ENCODE peak calls at places on chromosomes 5 and 9, in four cellular contexts. J is breast epithelium, C is fibroblast of lung, M is uterus. A is an unnamed sample.
A peak's percentile ranks its signal among the peaks of the same experiment; 100 is the strongest.

GRCh38 chr9:92603100-92603499 is 66.8 kb downstream of the IPPK start:
- DNase-seq in C (no peak), J (no peak), M (no peak), A (no peak)

GRCh38 chr5:176639208-176639607 is 8.1 kb upstream of the TSPAN17 start:
- DNase-seq in M (no peak), J (no peak), C (no peak), A (no peak)

GRCh38 chr5:132008961-132009680 is 2.3 kb downstream of the ACSL6 start:
- DNase-seq in J (no peak), M (peak; percentile 3), C (no peak), A (peak; percentile 6)

GRCh38 chr5:128077526-128077925 is 6.0 kb upstream of the SLC12A2 start:
- DNase-seq in J (no peak), C (no peak), M (no peak), A (no peak)

GRCh38 chr5:5933651-5934050 is 444.7 kb downstream of the MED10 start:
- DNase-seq in C (no peak), M (no peak), J (no peak), A (no peak)

GRCh38 chr9:81898851-81899250 is 29.4 kb upstream of the SPATA31D4 start:
- DNase-seq in J (no peak), M (no peak), C (peak; percentile 31), A (no peak)

GRCh38 chr5:43020294-43020711 is 19.8 kb downstream of the ANXA2R start:
- DNase-seq in C (no peak), M (no peak), J (no peak), A (no peak)

GRCh38 chr9:76759726-76760125 is 4.5 kb upstream of the PCA3 start:
- DNase-seq in M (no peak), J (no peak), C (no peak), A (no peak)

GRCh38 chr5:158435161-158435616 is 576.2 kb upstream of the CLINT1 start:
- DNase-seq in C (no peak), M (no peak), J (no peak), A (no peak)

GRCh38 chr5:159609359-159609758 is 279.1 kb upstream of the IL12B start:
- DNase-seq in M (no peak), C (peak; percentile 19), J (no peak), A (no peak)

GRCh38 chr5:156802501-156802900 is 47.6 kb upstream of the PPP1R2B start:
- DNase-seq in M (no peak), J (no peak), C (no peak), A (no peak)

GRCh38 chr5:2756211-2756746 is 4.8 kb upstream of the IRX2 start:
- DNase-seq in C (peak; percentile 62), J (peak; percentile 67), M (no peak), A (no peak)

GRCh38 chr5:33816791-33817190 is 75.0 kb downstream of the ADAMTS12 start:
- DNase-seq in J (no peak), C (peak; percentile 73), M (no peak), A (no peak)

GRCh38 chr5:150160448-150161069 is 4.9 kb upstream of the PDGFRB start:
- DNase-seq in C (no peak), M (no peak), J (no peak), A (no peak)

GRCh38 chr5:2722901-2723300 is 28.6 kb downstream of the IRX2 start:
- DNase-seq in M (no peak), J (no peak), C (no peak), A (no peak)

GRCh38 chr9:122325124-122325523 is 45.7 kb upstream of the PTGS1 start:
- DNase-seq in C (peak; percentile 32), M (no peak), J (no peak), A (no peak)

GRCh38 chr5:119694284-119694683 is 64.9 kb downstream of the FAM170A start:
- DNase-seq in J (no peak), M (no peak), C (no peak), A (no peak)

DNA sequence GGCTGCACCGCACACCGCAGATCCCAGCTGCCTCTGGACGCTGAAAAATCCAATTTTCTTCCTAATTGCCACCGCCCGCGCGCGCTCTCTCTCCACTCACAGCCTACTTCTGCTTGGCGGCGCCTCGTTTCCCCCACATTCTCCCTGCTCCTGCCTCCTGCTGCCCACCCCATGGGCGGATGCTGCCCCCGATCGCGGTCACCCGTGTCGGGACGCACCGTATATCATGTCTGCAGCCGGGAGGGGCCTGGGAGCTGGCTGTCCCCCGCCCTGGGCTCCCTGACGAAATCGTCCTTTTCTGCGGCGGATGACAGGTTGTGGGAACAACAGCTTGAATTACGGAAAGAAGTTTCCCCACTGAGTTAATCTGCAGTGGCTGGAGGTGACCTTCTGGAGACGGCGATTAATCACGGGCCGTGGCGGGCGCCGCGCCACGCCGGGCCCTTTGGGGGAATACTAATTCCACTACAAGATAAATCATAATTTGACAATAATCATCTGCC is 36.3 kb upstream of the PSD2 start:
- DNase-seq in M (no peak), C (no peak), J (no peak), A (no peak)
- H3K4me1 ChIP-seq in M (peaks cover 7% of the 10 kb centered on the region), C (no peaks in the 10 kb centered on the region), J (peaks cover 4% of the 10 kb centered on the region), A (no peaks in the 10 kb centered on the region)

DNA sequence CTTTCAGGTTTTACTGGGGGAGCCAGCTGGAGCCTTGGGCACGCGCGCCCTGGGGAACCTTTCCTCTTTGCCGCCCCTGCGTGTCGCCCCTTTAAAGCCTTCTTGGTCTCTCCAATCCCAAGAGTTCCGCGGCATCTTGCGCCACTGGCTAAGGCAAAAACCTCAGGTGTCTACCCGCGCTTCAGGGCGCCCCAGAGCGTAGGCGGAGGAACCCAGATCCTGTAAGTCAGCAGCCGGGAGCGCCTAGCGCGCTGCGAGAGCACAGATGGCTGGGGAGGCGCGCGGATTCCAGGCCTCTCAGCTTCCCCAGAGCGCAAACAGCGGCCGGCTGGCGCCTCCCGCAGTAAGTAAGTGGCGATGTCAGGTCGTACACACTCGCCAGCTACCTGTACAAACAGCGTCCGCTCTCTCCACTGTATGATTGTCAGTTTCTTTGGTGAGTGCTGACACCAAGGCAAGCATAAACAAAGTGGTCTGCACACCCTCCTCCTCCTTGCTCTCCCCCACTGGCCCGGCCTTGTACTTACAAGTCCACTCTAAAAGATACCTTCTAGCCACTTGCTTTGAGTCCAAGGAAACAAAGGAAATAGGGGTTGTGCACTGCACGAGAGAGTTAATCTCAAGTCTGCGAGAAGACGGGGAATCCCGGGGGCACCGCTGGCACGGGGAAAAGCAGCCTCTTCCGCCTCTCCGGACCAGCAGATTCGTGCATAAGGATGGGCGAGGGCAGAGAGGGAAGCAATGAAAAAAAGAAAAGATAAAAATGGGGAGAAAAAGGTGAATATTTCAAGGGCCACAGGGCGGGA is 2.9 kb downstream of the HTR1A start:
- DNase-seq in C (no peak), M (no peak), J (no peak), A (peak; percentile 40)
- H3K4me3 ChIP-seq in C (no peak overlapping the region), M (no peak overlapping the region), J (no peak overlapping the region), A (no peak overlapping the region)

DNA sequence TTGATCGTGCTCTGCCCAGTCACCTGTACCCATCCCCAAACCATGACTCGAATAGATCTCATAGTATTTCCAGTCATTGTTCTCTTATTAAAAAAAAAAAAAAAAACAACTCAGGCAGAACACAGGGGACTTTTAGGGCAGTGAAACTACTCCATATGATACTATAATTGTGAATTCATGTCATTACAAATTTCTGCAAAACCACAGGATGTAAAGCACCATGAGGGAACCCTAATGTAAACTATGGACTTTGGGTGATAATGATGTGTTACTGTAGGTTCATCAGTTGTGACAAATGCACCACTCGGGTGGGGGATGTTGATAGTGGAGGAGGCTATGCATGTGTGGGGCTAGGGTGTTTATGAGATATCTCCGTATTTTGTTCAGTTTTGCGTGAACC is 133.8 kb downstream of the RAB3C start:
- DNase-seq in C (no peak), J (no peak), M (no peak), A (no peak)
- H3K27ac ChIP-seq in C (no peak overlapping the region), J (no peak overlapping the region), M (no peak overlapping the region), A (no peak overlapping the region)

DNA sequence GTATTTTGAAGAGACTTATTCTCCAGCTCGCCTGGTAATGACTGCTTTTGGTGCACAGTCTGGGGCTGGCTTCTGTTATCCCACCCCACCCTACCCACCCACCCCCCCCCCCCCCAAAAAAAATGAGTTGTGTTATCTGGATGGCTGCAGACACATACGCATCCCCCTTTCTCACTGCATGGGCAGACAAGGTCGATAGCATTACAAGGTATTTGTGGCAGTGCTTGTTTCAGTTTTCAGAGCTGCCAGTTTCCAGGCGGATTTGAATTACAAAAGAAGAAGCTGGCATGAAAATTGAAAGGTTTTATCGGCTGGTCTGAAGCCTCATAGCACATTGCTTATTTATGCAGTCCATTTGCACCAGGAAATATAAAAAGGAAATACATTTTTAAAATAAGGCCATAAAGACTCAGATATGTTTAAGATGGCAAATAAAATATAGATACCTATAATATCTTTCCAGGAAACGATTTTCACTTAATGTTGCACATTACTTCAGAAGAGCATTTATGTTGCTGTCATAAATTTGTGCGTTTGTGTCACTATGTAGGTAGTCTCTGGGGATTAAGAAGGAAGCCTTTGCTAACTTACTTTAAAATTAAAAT is 85.1 kb upstream of the GRHPR start:
- DNase-seq in C (no peak), M (no peak), J (no peak), A (no peak)
- H3K4me1 ChIP-seq in C (no peaks in the 10 kb centered on the region), M (no peaks in the 10 kb centered on the region), J (no peaks in the 10 kb centered on the region), A (no peaks in the 10 kb centered on the region)

GRCh38 chr5:62645223-62645622 is 66.6 kb downstream of the LRRC70 start:
- DNase-seq in C (no peak), J (no peak), M (no peak), A (no peak)
- H3K4me3 ChIP-seq in C (no peak overlapping the region), J (no peak overlapping the region), M (no peak overlapping the region), A (no peak overlapping the region)

GRCh38 chr5:134132372-134133212 is 18.1 kb downstream of the TCF7 start:
- DNase-seq in J (no peak), C (no peak), M (no peak), A (peak; percentile 13)
- H3K27ac ChIP-seq in J (peak overlapping the region; percentile 61), C (no peak overlapping the region), M (no peak overlapping the region), A (no peak overlapping the region)